ENCODE peak calls at places on chromosomes 2 and 18, in four cellular contexts. F is uterus, A is aorta, H is endodermal cell. M is an unnamed sample. For H3K4me1 and H3K27me3, the result is how much of the 10 kb centered on the place peaks cover.

GRCh38 chr2:143974262-143974661 is 545.7 kb downstream of the ZEB2 start:
- DNase-seq in F (no peak), A (no peak), H (no peak), M (no peak)

GRCh38 chr18:45012286-45012685 is 331.6 kb downstream of the SETBP1 start:
- DNase-seq in F (no peak), A (no peak), H (no peak), M (no peak)

GRCh38 chr2:28394331-28394877 is 1.7 kb downstream of the FOSL2 start:
- DNase-seq in F (peak), A (peak), H (no peak), M (peak)

GRCh38 chr2:112077814-112078213 is 22.7 kb downstream of the TMEM87B start:
- DNase-seq in F (no peak), A (no peak), H (peak), M (no peak)

GRCh38 chr2:233026211-233026813 is 6.2 kb upstream of the NEU2 start:
- DNase-seq in F (no peak), A (no peak), H (no peak), M (no peak)

GRCh38 chr2:239598011-239598731 is 197.4 kb upstream of the HDAC4 start:
- DNase-seq in F (peak), A (peak), H (peak), M (peak)

GRCh38 chr2:96202152-96202856 is 6.3 kb downstream of the STARD7 start:
- DNase-seq in F (no peak), A (no peak), H (no peak), M (no peak)

GRCh38 chr18:23822590-23823385 is 133.5 kb downstream of the LAMA3 start:
- DNase-seq in F (no peak), A (no peak), H (peak), M (no peak)

GRCh38 chr2:38163006-38163405 is 87.1 kb upstream of the CYP1B1 start:
- DNase-seq in F (no peak), A (no peak), H (no peak), M (no peak)

GRCh38 chr2:127631184-127631996 is 14.6 kb upstream of the GPR17 start:
- DNase-seq in F (peak), A (no peak), H (no peak), M (peak)

GRCh38 chr2:127634066-127634617 is 11.8 kb upstream of the GPR17 start:
- DNase-seq in F (peak), A (no peak), H (no peak), M (peak)

GRCh38 chr2:127633556-127634065 is 12.3 kb upstream of the GPR17 start:
- DNase-seq in F (peak), A (no peak), H (no peak), M (peak)

GRCh38 chr2:127631997-127632581 is 13.9 kb upstream of the GPR17 start:
- DNase-seq in F (no peak), A (no peak), H (no peak), M (peak)

DNA sequence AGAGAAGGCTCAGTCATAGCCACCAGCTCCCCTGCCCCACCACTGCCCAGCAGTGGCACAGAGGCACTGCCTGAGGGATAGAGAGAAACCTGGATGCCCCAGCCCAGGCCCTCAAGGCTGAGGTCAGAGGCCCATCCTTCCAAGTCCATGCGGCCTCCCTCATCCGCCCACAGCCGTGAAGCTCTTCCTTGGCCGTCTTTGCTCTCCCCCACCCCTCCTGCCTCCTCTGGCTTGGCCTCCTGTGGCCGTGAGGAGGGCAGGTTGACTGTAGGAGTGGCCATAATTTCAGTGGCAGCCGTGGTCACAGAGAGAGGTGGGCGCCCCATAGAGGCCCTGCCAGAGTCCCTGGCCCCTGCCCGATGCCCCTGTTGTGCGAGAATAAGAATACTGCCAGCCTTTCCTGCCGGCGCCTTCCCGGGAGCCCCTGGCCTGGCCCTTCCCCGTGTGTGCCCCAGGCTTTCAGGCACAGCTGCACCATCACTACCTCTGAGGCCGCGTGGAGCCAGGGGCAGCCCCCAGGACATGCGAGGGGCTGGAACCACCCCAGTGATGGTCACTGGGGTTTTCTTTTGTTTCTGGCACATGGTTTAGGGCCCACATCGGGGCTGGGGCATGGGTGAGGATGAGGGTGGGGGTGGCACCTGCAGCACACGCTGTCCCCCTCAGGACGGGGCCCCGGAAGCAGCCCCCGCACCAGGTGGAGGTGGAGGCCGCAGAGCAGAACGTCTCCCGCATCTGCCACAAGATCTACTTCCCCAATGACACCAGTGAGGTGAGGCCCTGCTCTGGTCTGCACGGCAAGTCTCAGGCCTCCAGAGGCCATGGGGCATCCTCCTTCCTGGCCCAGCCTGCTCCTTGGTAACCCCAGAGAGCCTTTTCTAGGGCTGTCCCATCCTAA is 13.1 kb upstream of the GPR17 start:
- DNase-seq in F (peak), A (no peak), H (no peak), M (peak)
- H3K4me1 ChIP-seq in F (under half), A (under half), H (under half), M (under half)

DNA sequence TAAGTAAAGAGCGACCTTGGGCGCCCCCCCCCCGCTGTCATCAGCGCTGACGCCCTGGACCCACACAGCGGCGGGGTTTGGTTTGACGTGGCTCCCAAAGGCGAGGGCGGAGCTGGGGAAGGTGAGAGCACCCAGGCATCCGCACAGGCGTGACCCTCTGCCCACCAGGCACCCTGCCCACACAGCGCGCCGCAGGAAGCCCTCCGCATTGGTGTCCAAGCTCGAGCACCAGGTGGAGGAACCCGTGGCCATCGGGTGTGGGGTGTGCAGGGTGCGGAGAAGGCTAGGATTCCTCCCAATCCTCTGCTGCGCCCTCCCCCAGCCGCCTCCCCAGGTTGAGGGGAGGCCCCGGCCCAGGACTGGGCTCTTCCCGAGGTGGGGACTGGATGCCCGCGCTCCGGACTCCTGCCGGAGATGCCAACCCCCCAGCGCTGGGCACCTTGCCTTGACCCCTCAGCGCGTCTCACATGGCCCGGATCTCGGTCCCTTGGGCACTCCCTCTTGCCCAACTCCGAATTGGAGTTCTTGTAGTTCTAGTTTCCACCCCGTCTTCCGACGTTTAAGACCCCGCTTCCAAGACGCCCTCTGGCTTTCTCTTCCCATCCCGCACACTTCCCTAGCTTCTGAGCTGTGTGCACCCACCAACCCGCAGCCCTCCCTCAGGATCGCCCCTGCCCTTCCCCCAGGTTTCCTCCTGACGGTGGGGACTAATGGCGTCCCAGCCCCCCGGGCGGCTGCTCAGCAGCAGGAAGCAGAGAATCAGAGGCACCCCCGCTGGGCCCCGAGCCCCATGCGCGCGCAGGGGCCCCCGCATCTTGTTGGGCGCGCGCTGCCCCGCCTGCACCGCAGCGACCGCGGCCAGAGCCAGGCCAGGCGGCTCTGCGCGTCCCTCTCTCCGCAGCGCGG is 25.9 kb upstream of the RESP18 start:
- DNase-seq in F (no peak), A (peak), H (peak), M (no peak)
- H3K27me3 ChIP-seq in F (under half), A (under half), H (half or more), M (under half)

GRCh38 chr2:25314514-25315315 is 27.0 kb downstream of the DNMT3A start:
- DNase-seq in F (peak), A (peak), H (peak), M (peak)
- H3K4me1 ChIP-seq in F (under half), A (under half), H (under half), M (under half)

GRCh38 chr2:120393456-120393855 is 47.5 kb downstream of the INHBB start:
- DNase-seq in F (no peak), A (no peak), H (no peak), M (no peak)

GRCh38 chr2:120395221-120395620 is 49.3 kb downstream of the INHBB start:
- DNase-seq in F (no peak), A (peak), H (peak), M (no peak)

GRCh38 chr2:120391905-120392665 is 46.1 kb downstream of the INHBB start:
- DNase-seq in F (no peak), A (peak), H (peak), M (no peak)

GRCh38 chr2:120394764-120395163 is 48.8 kb downstream of the INHBB start:
- DNase-seq in F (no peak), A (peak), H (peak), M (no peak)

GRCh38 chr2:120392923-120393322 is 47.0 kb downstream of the INHBB start:
- DNase-seq in F (no peak), A (no peak), H (no peak), M (no peak)
- H3K27me3 ChIP-seq in F (under half), A (under half), H (under half), M (under half)